ENCODE peak calls at places on chromosomes 13 and 19, in seven cellular contexts. V is keratinocyte; K is GM19239; S is HTR-8/SVneo; O is stomach; H is HL-60; R is stimulated activated CD8-positive, alpha-beta memory T cell treated with anti-CD3 and anti-CD28 coated beads, Interleukin-15, amount 100 ng/mL, for 24 hours. X is an unnamed sample.

GRCh38 chr13:80307401-80307987 is 33.4 kb downstream of the SPRY2 start:
- DNase-seq in O (no peak), V (no peak), R (no peak), H (no peak), K (no peak), S (no peak), X (no peak)

GRCh38 chr13:37383856-37384255 is 214.7 kb downstream of the POSTN start:
- DNase-seq in R (no peak), K (no peak), S (no peak), H (no peak), V (no peak), O (no peak), X (no peak)

GRCh38 chr13:39415003-39415402 is 188.0 kb downstream of the LHFPL6 start:
- DNase-seq in S (no peak), O (no peak), H (no peak), V (no peak), K (no peak), R (no peak), X (no peak)

GRCh38 chr13:91381371-91381770 is 17.1 kb upstream of the GPC5 start:
- DNase-seq in K (no peak), R (no peak), H (no peak), V (no peak), O (no peak), S (no peak), X (no peak)

GRCh38 chr19:28940751-28941500 is 272.0 kb downstream of the UQCRFS1 start:
- DNase-seq in H (no peak), V (no peak), K (no peak), S (no peak), O (no peak), R (no peak), X (no peak)

GRCh38 chr19:816500-816857 is 5.3 kb downstream of the PLPPR3 start:
- DNase-seq in O (no peak), R (no peak), K (no peak), V (no peak), S (no peak), H (no peak), X (no peak)

GRCh38 chr19:29620931-29621351 is 14.9 kb downstream of the POP4 start:
- DNase-seq in K (no peak), O (no peak), R (no peak), S (no peak), H (no peak), V (no peak), X (no peak)

GRCh38 chr13:107211073-107211472 is 643.1 kb upstream of the ARGLU1 start:
- DNase-seq in H (peak), R (peak), K (peak), S (peak), V (peak), O (peak), X (peak)

GRCh38 chr13:39892731-39893293 is 237.3 kb downstream of the COG6 start:
- DNase-seq in K (no peak), H (no peak), O (no peak), S (no peak), V (no peak), R (no peak), X (no peak)

GRCh38 chr19:41321600-41322270 is 11.8 kb downstream of the CCDC97 start:
- DNase-seq in K (no peak), R (no peak), O (no peak), S (peak), V (no peak), H (no peak), X (no peak)

GRCh38 chr19:823565-824121 is 1.9 kb upstream of the PLPPR3 start:
- DNase-seq in R (no peak), S (peak), H (peak), O (no peak), V (no peak), K (no peak), X (no peak)

GRCh38 chr13:98033277-98034247 is 80.1 kb downstream of the IPO5 start:
- DNase-seq in O (no peak), H (no peak), V (no peak), R (no peak), S (no peak), K (no peak), X (no peak)

GRCh38 chr19:7748756-7749155 is 1.4 kb upstream of the CD209 start:
- DNase-seq in K (no peak), S (peak), V (no peak), O (no peak), R (no peak), H (no peak), X (no peak)

GRCh38 chr19:57578487-57579205 is at the start of gene ZNF416:
- DNase-seq in S (peak), H (peak), V (peak), O (peak), R (peak), K (peak), X (peak)

GRCh38 chr19:19270749-19271571 is 2.1 kb downstream of the TM6SF2 start:
- DNase-seq in R (no peak), V (no peak), K (no peak), O (no peak), S (no peak), H (no peak), X (no peak)

GRCh38 chr19:9848761-9849160 is 13.6 kb downstream of the PIN1 start:
- DNase-seq in R (no peak), S (no peak), H (no peak), V (no peak), O (no peak), K (no peak), X (no peak)

GRCh38 chr19:58033741-58034475 is at the start of gene ZSCAN1:
- DNase-seq in O (peak), V (no peak), K (no peak), R (no peak), H (no peak), S (peak), X (peak)

GRCh38 chr19:46890423-46891170 is 29.8 kb downstream of the ARHGAP35 start:
- DNase-seq in O (no peak), R (no peak), V (no peak), S (peak), K (no peak), H (no peak), X (peak)

GRCh38 chr13:96542986-96543385 is 451.3 kb downstream of the OXGR1 start:
- DNase-seq in V (no peak), S (no peak), R (no peak), H (no peak), K (no peak), O (no peak), X (no peak)

GRCh38 chr19:3233116-3233515 is 8.7 kb downstream of the CELF5 start:
- DNase-seq in K (no peak), O (no peak), S (no peak), V (no peak), H (no peak), R (no peak), X (no peak)

GRCh38 chr19:45117167-45117594 is 24.2 kb downstream of the PPP1R37 start:
- DNase-seq in V (no peak), R (no peak), O (no peak), H (no peak), S (no peak), K (no peak), X (no peak)

GRCh38 chr19:35265126-35265995 is 3.4 kb upstream of the USF2 start:
- DNase-seq in H (no peak), O (peak), K (no peak), R (no peak), S (no peak), V (no peak), X (no peak)

GRCh38 chr13:48304132-48304876 is 753 bp downstream of the RB1 start:
- DNase-seq in S (peak), R (no peak), O (peak), K (peak), H (no peak), V (no peak), X (peak)

GRCh38 chr19:56577719-56578602 is 10.7 kb downstream of the ZNF470 start:
- DNase-seq in S (no peak), H (no peak), V (no peak), K (no peak), O (no peak), R (no peak), X (no peak)

GRCh38 chr19:38682872-38683392 is 35.5 kb downstream of the ACTN4 start:
- DNase-seq in S (no peak), O (no peak), R (no peak), V (no peak), H (no peak), K (no peak), X (no peak)

GRCh38 chr19:44592451-44592890 is 20.9 kb upstream of the IGSF23 start:
- DNase-seq in V (no peak), R (no peak), S (no peak), H (no peak), O (peak), K (no peak), X (no peak)

GRCh38 chr19:40315812-40316475 is 30.8 kb upstream of the AKT2 start:
- DNase-seq in R (no peak), S (no peak), H (no peak), O (no peak), K (no peak), V (no peak), X (no peak)

GRCh38 chr13:78258304-78258703 is 339.7 kb upstream of the EDNRB start:
- DNase-seq in S (no peak), H (no peak), V (no peak), O (no peak), R (no peak), K (no peak), X (no peak)

GRCh38 chr13:64480648-64481047 is 2749.5 kb downstream of the PCDH9 start:
- DNase-seq in S (no peak), K (no peak), H (no peak), R (no peak), V (no peak), O (no peak), X (no peak)

GRCh38 chr19:48836089-48837017 is at the start of gene HSD17B14:
- DNase-seq in K (no peak), S (no peak), V (no peak), R (no peak), O (no peak), H (no peak), X (no peak)

GRCh38 chr19:10006752-10007323 is 3.5 kb downstream of the COL5A3 start:
- DNase-seq in S (no peak), R (no peak), V (no peak), O (no peak), H (no peak), K (no peak), X (no peak)

GRCh38 chr19:53942001-53942786 is 20.5 kb upstream of the CACNG8 start:
- DNase-seq in O (no peak), H (no peak), R (no peak), V (no peak), S (no peak), K (no peak), X (no peak)

GRCh38 chr13:99626461-99627082 is 125.3 kb downstream of the TM9SF2 start:
- DNase-seq in S (peak), K (no peak), H (no peak), R (no peak), V (no peak), O (no peak), X (no peak)

GRCh38 chr19:14103310-14103709 is 12.8 kb upstream of the SAMD1 start:
- DNase-seq in V (no peak), K (no peak), R (no peak), O (no peak), H (no peak), S (no peak), X (no peak)

GRCh38 chr13:42137856-42138537 is 89.5 kb downstream of the DGKH start:
- DNase-seq in K (no peak), V (no peak), O (no peak), S (no peak), H (no peak), R (no peak), X (no peak)

GRCh38 chr19:54164369-54165068 is 5.0 kb upstream of the LENG1 start:
- DNase-seq in H (no peak), V (no peak), K (no peak), O (peak), R (peak), S (no peak), X (peak)

GRCh38 chr19:49328741-49329140 is 3.8 kb upstream of the SLC6A16 start:
- DNase-seq in R (no peak), V (no peak), O (no peak), S (no peak), K (no peak), H (no peak), X (no peak)

GRCh38 chr19:49809987-49810389 is 3.1 kb downstream of the FUZ start:
- DNase-seq in S (no peak), H (no peak), O (no peak), V (no peak), K (no peak), R (no peak), X (no peak)

GRCh38 chr13:33205804-33206221 is 79.7 kb downstream of the STARD13 start:
- DNase-seq in O (no peak), K (no peak), H (no peak), R (no peak), V (no peak), S (no peak), X (no peak)

GRCh38 chr19:4638330-4638729 is 986 bp upstream of the TNFAIP8L1 start:
- DNase-seq in S (no peak), V (no peak), R (no peak), O (no peak), H (no peak), K (no peak), X (no peak)

X was measured in colonic mucosa.